ENCODE peak calls at places on chromosomes 11 and 22, in seven cellular contexts. V is thoracic aorta, J is body of pancreas, P is left lung, N is cardiac muscle cell, R is tibial artery, T is neural progenitor cell. O is an unnamed sample. For H3K4me1 and H3K27me3, the result is how much of the 10 kb centered on the place peaks cover.

GRCh38 chr11:33778682-33779081 is 4.4 kb upstream of the FBXO3 start:
- DNase-seq in V (no peak), J (no peak), P (no peak), N (peak), R (no peak), T (peak), O (peak)

GRCh38 chr22:22888509-22889353 is 1.1 kb downstream of the IGLL5 start:
- DNase-seq in V (no peak), J (no peak), P (no peak), N (no peak), R (peak), T (no peak), O (no peak)

GRCh38 chr11:134920851-134921608 is 509.0 kb upstream of the B3GAT1 start:
- DNase-seq in V (no peak), J (no peak), P (no peak), N (no peak), R (no peak), T (no peak), O (no peak)

GRCh38 chr11:68855205-68855978 is 13.7 kb upstream of the CPT1A start:
- DNase-seq in V (no peak), J (peak), P (peak), N (no peak), R (peak), T (peak), O (no peak)

GRCh38 chr11:20207781-20208621 is 47.7 kb upstream of the DBX1 start:
- DNase-seq in V (no peak), J (no peak), P (peak), N (peak), R (no peak), T (peak), O (no peak)

GRCh38 chr11:83694191-83694905 is 408.2 kb upstream of the CCDC90B start:
- DNase-seq in V (no peak), J (no peak), P (no peak), N (no peak), R (no peak), T (no peak), O (no peak)

GRCh38 chr11:131422491-131422890 is 52.1 kb downstream of the NTM start:
- DNase-seq in V (no peak), J (no peak), P (no peak), N (no peak), R (no peak), T (no peak), O (no peak)

GRCh38 chr11:708511-708910 is 2.5 kb downstream of the EPS8L2 start:
- DNase-seq in V (no peak), J (no peak), P (no peak), N (no peak), R (peak), T (no peak), O (no peak)

GRCh38 chr22:47168900-47169800 is 406.7 kb downstream of the TBC1D22A start:
- DNase-seq in V (no peak), J (peak), P (peak), N (no peak), R (peak), T (peak), O (no peak)

GRCh38 chr11:123580557-123581275 is 73.7 kb downstream of the SCN3B start:
- DNase-seq in V (no peak), J (peak), P (peak), N (peak), R (no peak), T (peak), O (peak)
- H3K4me1 ChIP-seq in V (under half), J (under half), P (under half), N (under half), R (under half), T (under half), O (under half)

DNA sequence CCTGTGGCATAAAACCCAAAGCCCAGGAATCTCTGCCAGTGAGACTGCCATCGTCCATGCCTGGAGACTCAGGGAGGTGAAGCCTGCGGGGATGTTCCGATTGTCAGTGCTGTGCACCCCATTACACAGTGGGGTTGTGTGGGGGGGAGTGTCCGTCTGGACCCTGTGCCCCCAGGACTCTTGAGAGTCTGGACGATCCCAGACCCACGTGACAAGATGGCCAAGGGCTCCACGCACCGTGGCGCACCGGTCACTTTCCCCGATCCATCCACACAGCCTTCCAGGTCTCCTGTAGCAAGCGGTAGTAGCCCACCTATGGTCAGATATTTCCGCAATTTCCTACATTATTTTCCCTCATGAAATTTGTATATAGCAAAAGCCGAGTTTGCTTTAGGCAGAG is 20.9 kb upstream of the NRGN start:
- DNase-seq in V (no peak), J (no peak), P (no peak), N (no peak), R (no peak), T (no peak), O (no peak)
- H3K27me3 ChIP-seq in V (under half), J (under half), P (under half), N (half or more), R (under half), T (half or more), O (under half)

DNA sequence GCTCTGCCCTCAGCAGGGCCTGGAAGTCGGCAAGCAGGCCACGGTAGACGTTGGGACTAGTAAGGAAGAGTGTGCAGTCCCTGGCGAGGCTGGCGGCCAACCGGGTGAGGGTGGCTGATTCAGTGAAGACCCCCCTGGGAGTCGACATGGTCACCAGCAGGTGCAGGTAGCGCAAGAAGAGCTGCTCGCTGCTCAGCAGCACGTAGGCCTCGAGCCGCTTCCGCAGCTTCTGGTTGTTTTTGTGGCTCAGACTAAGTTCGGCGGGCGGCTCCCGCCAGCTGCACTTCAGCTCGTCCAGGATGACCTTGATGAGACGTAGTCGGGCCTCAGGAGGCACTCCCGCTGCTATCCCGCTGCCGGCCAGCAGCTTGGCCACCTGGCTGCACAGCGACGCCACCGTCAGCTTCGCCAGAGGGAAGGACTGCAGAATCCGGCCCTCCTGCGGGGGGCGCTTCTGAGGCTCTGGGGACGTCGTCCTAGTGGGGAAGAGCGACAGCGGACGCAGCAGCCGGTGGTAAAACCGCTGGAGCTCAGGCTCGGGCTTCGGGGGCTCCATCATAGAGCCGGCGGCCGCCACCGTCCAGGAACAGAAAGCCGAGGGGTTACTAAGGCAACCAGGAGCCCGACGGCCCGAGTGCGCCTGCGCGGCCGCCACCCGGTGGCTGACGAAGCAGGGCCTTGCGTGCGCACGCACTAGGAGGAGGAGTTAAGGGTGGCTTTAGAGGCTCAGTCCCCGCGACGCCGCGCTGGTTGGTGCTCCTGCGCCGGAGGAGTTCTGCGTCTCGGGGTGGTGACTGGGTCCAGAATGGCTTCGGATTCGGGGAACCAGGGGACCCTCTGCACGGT is at the start of the genes CCDC87 and CCS:
- DNase-seq in V (peak), J (peak), P (peak), N (peak), R (peak), T (peak), O (peak)
- H3K4me3 ChIP-seq in V (peak), J (peak), P (peak), N (peak), R (peak), T (peak), O (peak)

GRCh38 chr11:8222820-8223512 is 40.7 kb downstream of the LMO1 start:
- DNase-seq in V (no peak), J (no peak), P (peak), N (no peak), R (no peak), T (no peak), O (no peak)
- H3K4me1 ChIP-seq in V (under half), J (under half), P (under half), N (under half), R (under half), T (under half), O (under half)

GRCh38 chr11:2509481-2510001 is 64.7 kb downstream of the KCNQ1 start:
- DNase-seq in V (no peak), J (no peak), P (peak), N (no peak), R (peak), T (no peak), O (peak)
- H3K27me3 ChIP-seq in V (under half), J (under half), P (under half), N (half or more), R (under half), T (half or more), O (under half)

GRCh38 chr22:39527481-39527961 is 5.0 kb downstream of the RPS19BP1 start:
- DNase-seq in V (no peak), J (peak), P (no peak), N (no peak), R (no peak), T (no peak), O (no peak)

GRCh38 chr22:39530136-39530535 is 2.4 kb downstream of the RPS19BP1 start:
- DNase-seq in V (no peak), J (no peak), P (no peak), N (no peak), R (no peak), T (no peak), O (no peak)

GRCh38 chr22:39529487-39529851 is 3.1 kb downstream of the RPS19BP1 start:
- DNase-seq in V (no peak), J (no peak), P (no peak), N (no peak), R (no peak), T (no peak), O (no peak)

GRCh38 chr22:39528080-39528661 is 4.4 kb downstream of the RPS19BP1 start:
- DNase-seq in V (no peak), J (no peak), P (no peak), N (no peak), R (no peak), T (no peak), O (no peak)

DNA sequence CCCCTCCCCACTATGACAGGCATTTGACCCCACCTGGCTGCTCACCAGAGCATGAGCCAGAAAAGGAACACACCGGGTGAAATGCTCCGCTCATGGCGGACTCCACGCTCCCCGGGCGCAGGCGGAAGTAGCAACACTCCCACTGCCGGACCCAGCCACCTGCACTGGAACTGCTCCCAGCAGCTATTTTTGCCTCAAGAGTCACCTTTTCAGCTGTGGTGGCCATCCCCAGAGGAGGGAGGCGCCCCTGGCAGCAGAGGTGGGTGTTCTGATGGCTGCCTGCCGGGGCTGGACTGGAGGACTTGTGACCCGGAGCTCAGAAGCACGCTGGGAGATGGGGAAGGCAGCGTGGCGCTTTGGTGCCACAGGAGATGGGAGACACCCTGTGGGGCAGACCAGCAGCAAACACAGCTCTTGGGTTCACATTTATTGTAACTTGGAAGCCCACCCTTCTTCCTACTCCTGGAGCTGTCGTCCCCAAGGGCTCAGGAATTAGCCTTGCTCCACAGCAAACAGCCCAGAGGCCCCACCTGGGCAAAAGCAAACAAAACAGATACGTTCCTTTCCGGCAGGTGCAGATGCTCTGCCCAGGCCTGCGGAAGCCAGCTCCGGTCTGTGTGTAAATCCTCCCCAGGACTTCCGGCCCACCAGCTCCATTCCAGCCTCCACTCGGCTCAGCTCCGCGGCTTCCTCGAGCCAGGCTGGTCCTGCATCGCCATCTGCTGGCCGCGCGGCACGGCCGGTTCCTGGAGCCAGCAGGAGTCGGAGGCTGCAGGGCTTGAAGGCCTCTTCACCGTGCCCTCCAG is 3.7 kb downstream of the RPS19BP1 start:
- DNase-seq in V (peak), J (peak), P (peak), N (peak), R (peak), T (peak), O (peak)
- H3K4me3 ChIP-seq in V (peak), J (no peak), P (no peak), N (no peak), R (peak), T (no peak), O (no peak)

GRCh38 chr11:111934301-111934700 is 2.8 kb upstream of the DIXDC1 start:
- DNase-seq in V (no peak), J (no peak), P (no peak), N (no peak), R (no peak), T (no peak), O (no peak)
- H3K4me1 ChIP-seq in V (under half), J (under half), P (under half), N (under half), R (under half), T (under half), O (under half)

GRCh38 chr11:44832452-44832851 is 105.7 kb downstream of the TSPAN18 start:
- DNase-seq in V (no peak), J (no peak), P (no peak), N (no peak), R (no peak), T (no peak), O (no peak)
- H3K27me3 ChIP-seq in V (under half), J (under half), P (under half), N (under half), R (under half), T (half or more), O (under half)

GRCh38 chr11:78961938-78962701 is 387.5 kb upstream of the NARS2 start:
- DNase-seq in V (peak), J (peak), P (no peak), N (peak), R (no peak), T (peak), O (peak)
- H3K4me3 ChIP-seq in V (peak), J (no peak), P (no peak), N (peak), R (peak), T (peak), O (no peak)

DNA sequence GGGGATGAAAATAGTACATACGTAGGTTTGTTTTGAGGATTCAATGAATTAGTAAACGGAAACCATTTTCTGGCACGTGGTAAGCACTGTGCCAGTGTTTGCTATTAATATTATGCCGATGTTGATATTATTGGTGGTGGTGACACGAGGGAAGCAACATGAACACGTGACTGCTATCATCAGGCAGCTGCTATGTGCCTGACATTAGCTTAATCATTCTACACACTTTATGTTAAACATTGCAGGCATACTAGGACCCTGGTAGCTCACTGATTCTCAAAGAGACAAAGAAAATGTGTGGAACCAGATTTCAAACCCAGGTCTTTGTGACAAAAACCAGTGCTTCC is 656 bp downstream of the SRRD start:
- DNase-seq in V (no peak), J (no peak), P (no peak), N (no peak), R (peak), T (no peak), O (no peak)
- H3K4me1 ChIP-seq in V (under half), J (half or more), P (half or more), N (under half), R (half or more), T (under half), O (under half)